ENCODE peak calls at places on chromosomes 4 and X, in four cellular contexts. A is cardiac fibroblast, Y is posterior vena cava, W is C1 segment of cervical spinal cord. F is an unnamed sample.
A peak's percentile ranks its signal among the peaks of the same experiment; 100 is the strongest.

GRCh38 chr4:54855221-54855854 is 197.6 kb downstream of the KIT start:
- DNase-seq in Y (no peak), W (no peak), A (no peak), F (no peak)

GRCh38 chr4:8710416-8710815 is 117.9 kb downstream of the CPZ start:
- DNase-seq in A (no peak), Y (peak; percentile 77), W (no peak), F (no peak)

GRCh38 chrX:113514906-113515305 is 674.3 kb upstream of the AMOT start:
- DNase-seq in Y (no peak), W (no peak), A (no peak), F (no peak)

GRCh38 chr4:176277162-176277904 is 8.3 kb upstream of the ASB5 start:
- DNase-seq in A (peak; percentile 75), W (no peak), Y (peak; percentile 83), F (no peak)

GRCh38 chrX:155612312-155613224 is at the start of gene TMLHE:
- DNase-seq in Y (peak; percentile 85), W (peak; percentile 47), A (peak; percentile 60), F (peak; percentile 35)

GRCh38 chr4:184350964-184351363 is 123.4 kb downstream of the IRF2 start:
- DNase-seq in A (no peak), Y (no peak), W (no peak), F (no peak)

GRCh38 chrX:47178337-47178736 is 15.3 kb upstream of the UBA1 start:
- DNase-seq in Y (peak; percentile 12), A (no peak), W (no peak), F (no peak)

GRCh38 chr4:31645211-31645610 is 925.0 kb downstream of the PCDH7 start:
- DNase-seq in Y (no peak), W (no peak), A (no peak), F (no peak)

GRCh38 chr4:67198757-67199156 is 346.5 kb downstream of the CENPC start:
- DNase-seq in W (no peak), A (peak; percentile 69), Y (no peak), F (no peak)

GRCh38 chr4:118729287-118730286 is 44.4 kb downstream of the METTL14 start:
- DNase-seq in Y (no peak), W (no peak), A (peak; percentile 56), F (no peak)

GRCh38 chr4:146643812-146644401 is 5.2 kb downstream of the POU4F2 start:
- DNase-seq in Y (no peak), A (peak; percentile 24), W (no peak), F (no peak)

GRCh38 chrX:118350221-118350620 is 4.3 kb downstream of the WDR44 start:
- DNase-seq in Y (no peak), A (peak; percentile 37), W (no peak), F (no peak)

GRCh38 chr4:71907782-71908181 is 123.9 kb upstream of the GC start:
- DNase-seq in A (no peak), W (no peak), Y (no peak), F (no peak)

GRCh38 chr4:182246401-182247205 is 3.4 kb downstream of the TENM3 start:
- DNase-seq in W (no peak), Y (no peak), A (peak; percentile 29), F (no peak)

GRCh38 chrX:151084454-151084853 is 91.9 kb upstream of the GPR50 start:
- DNase-seq in W (no peak), A (no peak), Y (no peak), F (no peak)

GRCh38 chr4:8291701-8292387 is 22.3 kb downstream of the HTRA3 start:
- DNase-seq in W (no peak), Y (peak; percentile 68), A (no peak), F (no peak)

GRCh38 chr4:93658443-93658842 is 170.1 kb upstream of the ATOH1 start:
- DNase-seq in W (no peak), Y (no peak), A (no peak), F (no peak)

GRCh38 chrX:97060019-97060418 is 176.3 kb downstream of the RPA4 start:
- DNase-seq in Y (no peak), W (no peak), A (no peak), F (no peak)

GRCh38 chrX:3713937-3714434 is 537 bp upstream of the PRKX start:
- DNase-seq in A (no peak), W (no peak), Y (no peak), F (no peak)

GRCh38 chr4:88341227-88342192 is 37.1 kb upstream of the HERC6 start:
- DNase-seq in A (peak; percentile 94), W (peak; percentile 2), Y (no peak), F (no peak)

GRCh38 chr4:77376788-77377460 is 219.9 kb downstream of the CCNG2 start:
- DNase-seq in W (no peak), Y (no peak), A (no peak), F (peak; percentile 2)

GRCh38 chr4:12692815-12693214 is 791.3 kb downstream of the RAB28 start:
- DNase-seq in A (peak; percentile 46), W (no peak), Y (no peak), F (no peak)

GRCh38 chr4:146269228-146269653 is 54.9 kb downstream of the REELD1 start:
- DNase-seq in A (no peak), W (no peak), Y (no peak), F (no peak)

GRCh38 chrX:132741706-132742105 is 216.7 kb downstream of the HS6ST2 start:
- DNase-seq in A (no peak), Y (no peak), W (no peak), F (no peak)

GRCh38 chrX:30246769-30247489 is at the start of gene MAGEB1:
- DNase-seq in Y (no peak), A (no peak), W (no peak), F (no peak)

GRCh38 chr4:8050555-8051206 is 107.9 kb downstream of the ABLIM2 start:
- DNase-seq in W (peak; percentile 65), Y (peak; percentile 91), A (peak; percentile 70), F (no peak)

GRCh38 chr4:47334597-47335185 is 128.8 kb downstream of the COMMD8 start:
- DNase-seq in A (no peak), W (no peak), Y (no peak), F (no peak)

GRCh38 chr4:115234405-115235093 is 121.1 kb upstream of the NDST4 start:
- DNase-seq in W (no peak), A (no peak), Y (no peak), F (no peak)

GRCh38 chr4:127203561-127204260 is 429.0 kb upstream of the INTU start:
- DNase-seq in Y (no peak), W (no peak), A (no peak), F (no peak)

GRCh38 chr4:185322805-185323204 is 72.9 kb downstream of the LRP2BP start:
- DNase-seq in W (no peak), Y (no peak), A (no peak), F (no peak)

GRCh38 chr4:145937990-145938611 is 522 bp downstream of the ZNF827 start:
- DNase-seq in W (peak; percentile 22), Y (no peak), A (peak; percentile 39), F (no peak)

GRCh38 chr4:128335541-128335940 is 47.9 kb upstream of the PGRMC2 start:
- DNase-seq in W (no peak), Y (no peak), A (no peak), F (no peak)

GRCh38 chrX:37476571-37477188 is 94.8 kb upstream of the LANCL3 start:
- DNase-seq in Y (no peak), A (no peak), W (no peak), F (no peak)

GRCh38 chrX:124239911-124240310 is 92.5 kb upstream of the TEX13D start:
- DNase-seq in A (no peak), Y (no peak), W (no peak), F (no peak)

GRCh38 chr4:10083861-10084641 is 32.5 kb downstream of the WDR1 start:
- DNase-seq in W (no peak), Y (peak; percentile 78), A (no peak), F (no peak)

GRCh38 chrX:136310411-136310810 is 9.6 kb downstream of the ADGRG4 start:
- DNase-seq in W (no peak), Y (no peak), A (no peak), F (no peak)

GRCh38 chrX:19846995-19847790 is 40.2 kb downstream of the SH3KBP1 start:
- DNase-seq in W (peak; percentile 11), A (peak; percentile 77), Y (no peak), F (no peak)

GRCh38 chr4:879730-880079 is 52.4 kb downstream of the GAK start:
- DNase-seq in W (no peak), Y (no peak), A (no peak), F (no peak)

GRCh38 chrX:115367956-115368355 is 78.4 kb downstream of the LUZP4 start:
- DNase-seq in Y (no peak), W (no peak), A (no peak), F (no peak)